ENCODE peak calls at places on chromosome 1, in five cellular contexts. X, G, Y, B and J are unnamed samples.

GRCh38 chr1:208298593-208299233 is 54.5 kb upstream of the PLXNA2 start:
- DNase-seq in X (no peak), G (no peak), Y (no peak), B (no peak), J (no peak)

GRCh38 chr1:37123266-37123665 is 89.0 kb upstream of the GRIK3 start:
- DNase-seq in X (no peak), G (no peak), Y (no peak), B (no peak), J (no peak)

GRCh38 chr1:210292276-210292851 is 36.3 kb upstream of the HHAT start:
- DNase-seq in X (peak; percentile 73), G (peak; percentile 10), Y (peak; percentile 24), B (no peak), J (peak; percentile 10)

GRCh38 chr1:18526436-18527275 is 45.9 kb downstream of the KLHDC7A start:
- DNase-seq in X (no peak), G (no peak), Y (no peak), B (no peak), J (no peak)

GRCh38 chr1:21295059-21295401 is 4.8 kb upstream of the ECE1 start:
- DNase-seq in X (no peak), G (no peak), Y (no peak), B (peak; percentile 66), J (no peak)

GRCh38 chr1:202750024-202750423 is 39.8 kb upstream of the SYT2 start:
- DNase-seq in X (no peak), G (no peak), Y (no peak), B (no peak), J (no peak)

GRCh38 chr1:17765444-17766411 is 10.6 kb downstream of the ACTL8 start:
- DNase-seq in X (no peak), G (no peak), Y (no peak), B (no peak), J (peak; percentile 18)

GRCh38 chr1:218587890-218588289 is 242.8 kb downstream of the TGFB2 start:
- DNase-seq in X (no peak), G (no peak), Y (no peak), B (no peak), J (no peak)

GRCh38 chr1:9317591-9318331 is 25.1 kb downstream of the SPSB1 start:
- DNase-seq in X (no peak), G (no peak), Y (no peak), B (no peak), J (peak; percentile 62)

GRCh38 chr1:109379422-109379821 is 18.3 kb downstream of the SORT1 start:
- DNase-seq in X (no peak), G (no peak), Y (no peak), B (no peak), J (no peak)

GRCh38 chr1:234154320-234155251 is 218.7 kb upstream of the COA6 start:
- DNase-seq in X (no peak), G (no peak), Y (no peak), B (peak; percentile 80), J (peak; percentile 43)

GRCh38 chr1:18932387-18932786 is 24.1 kb downstream of the IFFO2 start:
- DNase-seq in X (no peak), G (no peak), Y (no peak), B (no peak), J (no peak)

GRCh38 chr1:3332662-3333061 is 121.8 kb upstream of the ARHGEF16 start:
- DNase-seq in X (no peak), G (no peak), Y (no peak), B (no peak), J (no peak)

GRCh38 chr1:244749230-244750016 is 86.0 kb upstream of the COX20 start:
- DNase-seq in X (no peak), G (no peak), Y (no peak), B (no peak), J (no peak)

GRCh38 chr1:25619101-25619890 is 2.7 kb downstream of the MAN1C1 start:
- DNase-seq in X (peak; percentile 51), G (peak; percentile 46), Y (peak; percentile 54), B (peak; percentile 38), J (no peak)

GRCh38 chr1:237098517-237098916 is 56.5 kb downstream of the RYR2 start:
- DNase-seq in X (no peak), G (no peak), Y (no peak), B (no peak), J (no peak)

GRCh38 chr1:169644298-169644697 is 14.4 kb upstream of the SELP start:
- DNase-seq in X (no peak), G (no peak), Y (no peak), B (no peak), J (no peak)

GRCh38 chr1:110292031-110292300 is 47.2 kb upstream of the RBM15 start:
- DNase-seq in X (no peak), G (no peak), Y (no peak), B (no peak), J (no peak)

GRCh38 chr1:33358114-33358770 is 37.3 kb upstream of the A3GALT2 start:
- DNase-seq in X (no peak), G (no peak), Y (no peak), B (no peak), J (no peak)

GRCh38 chr1:228226956-228227791 is 19.3 kb downstream of the OBSCN start:
- DNase-seq in X (no peak), G (no peak), Y (no peak), B (no peak), J (no peak)

GRCh38 chr1:52057245-52057644 is 1.1 kb downstream of the BTF3L4 start:
- DNase-seq in X (no peak), G (no peak), Y (no peak), B (no peak), J (peak; percentile 13)

GRCh38 chr1:160767417-160768294 is 28.3 kb upstream of the LY9 start:
- DNase-seq in X (no peak), G (no peak), Y (no peak), B (peak; percentile 84), J (peak; percentile 87)

GRCh38 chr1:17673335-17674075 is 81.6 kb upstream of the ACTL8 start:
- DNase-seq in X (no peak), G (no peak), Y (peak; percentile 25), B (no peak), J (no peak)

GRCh38 chr1:248924696-248925532 is 18.9 kb downstream of the PGBD2 start:
- DNase-seq in X (no peak), G (peak; percentile 14), Y (peak; percentile 25), B (peak; percentile 73), J (peak; percentile 31)

GRCh38 chr1:115649964-115650363 is 8.2 kb downstream of the VANGL1 start:
- DNase-seq in X (no peak), G (no peak), Y (no peak), B (no peak), J (no peak)

GRCh38 chr1:39412892-39413291 is 78.5 kb upstream of the BMP8A start:
- DNase-seq in X (no peak), G (no peak), Y (no peak), B (no peak), J (no peak)

GRCh38 chr1:201361652-201362504 is 15.6 kb downstream of the TNNT2 start:
- DNase-seq in X (peak; percentile 56), G (no peak), Y (peak; percentile 31), B (peak; percentile 52), J (no peak)

GRCh38 chr1:116404699-116405098 is 31.7 kb downstream of the ATP1A1 start:
- DNase-seq in X (no peak), G (no peak), Y (no peak), B (no peak), J (peak; percentile 87)

GRCh38 chr1:53365405-53366063 is 37.7 kb upstream of the LRP8 start:
- DNase-seq in X (no peak), G (no peak), Y (no peak), B (no peak), J (no peak)

GRCh38 chr1:156652131-156652991 is 10.4 kb downstream of the BCAN start:
- DNase-seq in X (peak; percentile 37), G (no peak), Y (no peak), B (no peak), J (no peak)

GRCh38 chr1:16925635-16926490 is 4.1 kb downstream of the CROCC start:
- DNase-seq in X (peak; percentile 30), G (no peak), Y (no peak), B (no peak), J (peak; percentile 67)